ENCODE peak calls at places on chromosomes 7 and 10, in nine cellular contexts. G is MM.1S, H is heart left ventricle, D is HepG2, O is lower lobe of right lung, N is esophagus squamous epithelium, P is OCI-LY7, U is right atrium auricular region, S is PC-3. I is an unnamed sample.

GRCh38 chr7:24877790-24878311 is 102.1 kb downstream of the OSBPL3 start:
- DNase-seq in G (peak; percentile 94), H (no peak), D (no peak), O (no peak), N (no peak), P (peak; percentile 94), U (no peak), S (no peak), I (no peak)

GRCh38 chr7:2118630-2119190 is 114.0 kb downstream of the MAD1L1 start:
- DNase-seq in G (no peak), H (no peak), D (no peak), O (no peak), N (no peak), P (no peak), U (no peak), S (no peak), I (no peak)

GRCh38 chr10:77636967-77637473 is 588 bp downstream of the KCNMA1 start:
- DNase-seq in G (no peak), H (no peak), D (no peak), O (peak; percentile 48), N (no peak), P (no peak), U (no peak), S (no peak), I (no peak)

GRCh38 chr7:11780267-11780666 is 51.7 kb downstream of the THSD7A start:
- DNase-seq in G (no peak), H (no peak), D (no peak), O (no peak), N (no peak), P (no peak), U (no peak), S (no peak), I (no peak)

GRCh38 chr7:152544481-152544927 is 108.7 kb upstream of the KMT2C start:
- DNase-seq in G (no peak), H (no peak), D (no peak), O (no peak), N (no peak), P (no peak), U (no peak), S (no peak), I (no peak)

GRCh38 chr10:4280481-4281206 is 495.6 kb upstream of the KLF6 start:
- DNase-seq in G (no peak), H (no peak), D (no peak), O (no peak), N (no peak), P (no peak), U (no peak), S (peak; percentile 82), I (no peak)

GRCh38 chr7:44145969-44146897 is 5.1 kb upstream of the MYL7 start:
- DNase-seq in G (peak; percentile 44), H (peak; percentile 83), D (no peak), O (peak; percentile 85), N (no peak), P (peak; percentile 67), U (peak; percentile 75), S (no peak), I (peak; percentile 59)

GRCh38 chr10:6337382-6337781 is 134.7 kb downstream of the PFKFB3 start:
- DNase-seq in G (no peak), H (no peak), D (no peak), O (no peak), N (no peak), P (no peak), U (no peak), S (no peak), I (no peak)

GRCh38 chr10:114262478-114262877 is 23.4 kb downstream of the VWA2 start:
- DNase-seq in G (no peak), H (no peak), D (no peak), O (no peak), N (no peak), P (no peak), U (no peak), S (no peak), I (no peak)

GRCh38 chr10:53754851-53755250 is 982.3 kb upstream of the MBL2 start:
- DNase-seq in G (no peak), H (no peak), D (no peak), O (no peak), N (no peak), P (no peak), U (no peak), S (peak; percentile 23), I (no peak)

GRCh38 chr10:63396123-63396719 is 69.6 kb downstream of the JMJD1C start:
- DNase-seq in G (no peak), H (no peak), D (no peak), O (no peak), N (no peak), P (no peak), U (no peak), S (no peak), I (no peak)

GRCh38 chr7:157438121-157439025 is 101.6 kb downstream of the DNAJB6 start:
- DNase-seq in G (no peak), H (no peak), D (no peak), O (peak; percentile 18), N (no peak), P (no peak), U (no peak), S (no peak), I (no peak)

DNA sequence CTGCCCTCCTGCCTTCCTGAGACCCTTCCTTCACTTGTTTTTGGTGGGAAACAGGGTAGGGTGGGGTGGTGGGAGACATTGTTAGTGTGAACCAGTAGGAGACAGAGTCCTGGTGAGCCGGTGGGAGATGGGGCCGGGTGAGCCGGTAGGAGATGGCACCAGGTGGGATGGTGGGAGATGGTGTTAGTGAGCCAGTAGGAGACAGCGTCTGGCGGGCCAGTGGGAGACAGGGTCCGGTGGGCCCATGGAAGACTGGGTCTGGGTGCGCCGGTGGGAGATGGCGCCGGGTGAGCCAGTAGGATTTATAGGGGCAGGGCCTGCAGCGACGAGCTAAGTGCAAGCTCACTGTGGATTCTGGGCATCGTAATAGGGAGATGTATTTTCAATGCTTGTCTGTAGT is 116.8 kb downstream of the TRRAP start:
- DNase-seq in G (no peak), H (no peak), D (no peak), O (no peak), N (no peak), P (no peak), U (no peak), S (no peak), I (no peak)
- H3K36me3 ChIP-seq in G (peaks cover 19% of the 10 kb centered on the region), H (peaks cover 92% of the 10 kb centered on the region), D (peaks cover 74% of the 10 kb centered on the region), O (peaks cover 95% of the 10 kb centered on the region), N (peaks cover 23% of the 10 kb centered on the region), P (peaks cover 99% of the 10 kb centered on the region), U (peaks cover 87% of the 10 kb centered on the region), S (peaks cover 35% of the 10 kb centered on the region), I (peaks cover 8% of the 10 kb centered on the region)

GRCh38 chr7:76011437-76011836 is 17.0 kb upstream of the TMEM120A start:
- DNase-seq in G (no peak), H (peak; percentile 78), D (no peak), O (no peak), N (no peak), P (peak; percentile 52), U (peak; percentile 74), S (no peak), I (no peak)
- H3K27ac ChIP-seq in G (no peak overlapping the region), H (peak overlapping the region; percentile 68), D (no peak overlapping the region), O (peak overlapping the region; percentile 64), N (no peak overlapping the region), P (no peak overlapping the region), U (peak overlapping the region; percentile 55), S (no peak overlapping the region), I (no peak overlapping the region)

GRCh38 chr7:107914834-107915233 is 23.9 kb downstream of the DLD start:
- DNase-seq in G (no peak), H (no peak), D (no peak), O (no peak), N (no peak), P (no peak), U (no peak), S (no peak), I (no peak)

GRCh38 chr7:107911981-107912380 is 21.0 kb downstream of the DLD start:
- DNase-seq in G (no peak), H (no peak), D (no peak), O (no peak), N (no peak), P (no peak), U (no peak), S (no peak), I (no peak)

GRCh38 chr7:107913846-107914245 is 22.9 kb downstream of the DLD start:
- DNase-seq in G (no peak), H (no peak), D (no peak), O (no peak), N (no peak), P (no peak), U (no peak), S (peak; percentile 57), I (no peak)

GRCh38 chr7:107907790-107908189 is 16.8 kb downstream of the DLD start:
- DNase-seq in G (no peak), H (no peak), D (no peak), O (no peak), N (no peak), P (no peak), U (no peak), S (no peak), I (no peak)

DNA sequence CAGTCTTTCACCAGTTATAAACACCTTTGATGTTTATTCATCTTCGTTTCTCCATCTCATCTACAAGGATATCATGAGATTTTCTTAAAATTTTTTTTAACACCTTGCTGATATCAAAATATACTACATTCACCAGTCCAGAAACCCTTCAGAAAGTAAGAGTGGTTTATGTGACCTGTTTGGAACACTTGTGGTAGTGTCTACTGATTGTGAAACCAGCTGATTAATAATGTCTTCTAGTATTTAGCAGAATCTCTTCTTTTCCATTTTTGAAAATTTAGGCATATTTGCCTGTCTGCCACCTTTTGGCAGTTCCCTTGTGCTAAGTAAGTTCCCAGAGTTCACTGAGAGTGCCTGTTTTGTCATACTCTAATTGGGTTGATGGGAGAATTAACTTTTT is 18.5 kb downstream of the DLD start:
- DNase-seq in G (no peak), H (no peak), D (no peak), O (no peak), N (no peak), P (no peak), U (no peak), S (no peak), I (no peak)
- H3K36me3 ChIP-seq in G (peaks cover 7% of the 10 kb centered on the region), H (peaks cover 93% of the 10 kb centered on the region), D (peaks cover 82% of the 10 kb centered on the region), O (peaks cover 72% of the 10 kb centered on the region), N (no peaks in the 10 kb centered on the region), P (peaks cover 100% of the 10 kb centered on the region), U (peaks cover 74% of the 10 kb centered on the region), S (peaks cover 52% of the 10 kb centered on the region), I (peaks cover 47% of the 10 kb centered on the region)

GRCh38 chr7:55488221-55488620 is 84.1 kb downstream of the VOPP1 start:
- DNase-seq in G (no peak), H (no peak), D (no peak), O (no peak), N (no peak), P (no peak), U (no peak), S (no peak), I (no peak)
- H3K27ac ChIP-seq in G (no peak overlapping the region), H (no peak overlapping the region), D (no peak overlapping the region), O (no peak overlapping the region), N (no peak overlapping the region), P (no peak overlapping the region), U (no peak overlapping the region), S (no peak overlapping the region), I (no peak overlapping the region)

GRCh38 chr7:29946428-29947186 is 43.0 kb downstream of the SCRN1 start:
- DNase-seq in G (no peak), H (peak; percentile 38), D (peak; percentile 19), O (no peak), N (no peak), P (peak; percentile 27), U (no peak), S (peak; percentile 52), I (no peak)
- H3K36me3 ChIP-seq in G (no peaks in the 10 kb centered on the region), H (peaks cover 70% of the 10 kb centered on the region), D (peaks cover 75% of the 10 kb centered on the region), O (peaks cover 35% of the 10 kb centered on the region), N (no peaks in the 10 kb centered on the region), P (peaks cover 90% of the 10 kb centered on the region), U (peaks cover 25% of the 10 kb centered on the region), S (peaks cover 25% of the 10 kb centered on the region), I (no peaks in the 10 kb centered on the region)

GRCh38 chr10:62259456-62259855 is 9.2 kb downstream of the RTKN2 start:
- DNase-seq in G (no peak), H (no peak), D (no peak), O (no peak), N (no peak), P (no peak), U (no peak), S (no peak), I (no peak)
- H3K27ac ChIP-seq in G (no peak overlapping the region), H (no peak overlapping the region), D (no peak overlapping the region), O (no peak overlapping the region), N (peak overlapping the region; percentile 50), P (no peak overlapping the region), U (no peak overlapping the region), S (no peak overlapping the region), I (no peak overlapping the region)